ENCODE peak calls at places on chromosomes 11 and 22, in five cellular contexts. U, M, I, O and T are unnamed samples.

GRCh38 chr11:128555606-128556005 is 31.8 kb downstream of the ETS1 start:
- DNase-seq in M (no peak), U (no peak), I (no peak), O (no peak), T (no peak)

GRCh38 chr11:62392944-62393628 is 25.7 kb upstream of the SCGB1A1 start:
- DNase-seq in M (no peak), I (no peak), U (no peak), O (no peak), T (no peak)

GRCh38 chr11:45385844-45386243 is 99.7 kb upstream of the SYT13 start:
- DNase-seq in M (no peak), U (no peak), O (no peak), I (no peak), T (no peak)

GRCh38 chr11:132058211-132058772 is 687.9 kb downstream of the NTM start:
- DNase-seq in O (peak), M (no peak), I (no peak), U (peak), T (no peak)

GRCh38 chr11:42065199-42065598 is 605.7 kb upstream of the LRRC4C start:
- DNase-seq in M (no peak), I (no peak), U (no peak), O (no peak), T (no peak)

GRCh38 chr11:129992161-129992944 is 10.3 kb downstream of the PRDM10 start:
- DNase-seq in I (no peak), U (no peak), M (peak), O (peak), T (no peak)

GRCh38 chr11:59756845-59757244 is 1.7 kb downstream of the STX3 start:
- DNase-seq in M (peak), I (no peak), U (peak), O (peak), T (no peak)

GRCh38 chr11:71381781-71382505 is 66.2 kb downstream of the DHCR7 start:
- DNase-seq in M (no peak), O (no peak), I (no peak), U (no peak), T (no peak)

GRCh38 chr11:9943346-9944110 is 279.7 kb downstream of the SWAP70 start:
- DNase-seq in O (peak), I (no peak), U (peak), M (no peak), T (peak)

GRCh38 chr11:120180571-120181445 is 30.0 kb upstream of the OAF start:
- DNase-seq in U (peak), M (peak), I (no peak), O (peak), T (no peak)

GRCh38 chr11:128467041-128467440 is 120.3 kb downstream of the ETS1 start:
- DNase-seq in I (no peak), O (no peak), M (no peak), U (no peak), T (no peak)

GRCh38 chr11:108069947-108070346 is 51.4 kb upstream of the ACAT1 start:
- DNase-seq in O (peak), M (no peak), I (no peak), U (peak), T (no peak)

GRCh38 chr22:38572065-38572464 is 2.1 kb upstream of the DMC1 start:
- DNase-seq in O (peak), M (peak), I (no peak), U (peak), T (peak)

GRCh38 chr11:46294365-46295309 is 17.2 kb downstream of the CREB3L1 start:
- DNase-seq in U (peak), I (no peak), M (no peak), O (peak), T (peak)

GRCh38 chr11:61922539-61922938 is 5.2 kb upstream of the RAB3IL1 start:
- DNase-seq in O (peak), M (peak), U (peak), I (peak), T (peak)

GRCh38 chr11:80899381-80899780 is 1458.6 kb upstream of the TENM4 start:
- DNase-seq in I (no peak), O (no peak), U (peak), M (no peak), T (no peak)

GRCh38 chr11:84247129-84247528 is 961.0 kb upstream of the CCDC90B start:
- DNase-seq in M (no peak), O (no peak), U (no peak), I (no peak), T (no peak)

GRCh38 chr22:36884314-36885158 is 23.7 kb downstream of the NCF4 start:
- DNase-seq in M (no peak), I (no peak), U (no peak), O (no peak), T (no peak)

GRCh38 chr22:40406063-40406890 is 35.9 kb downstream of the SGSM3 start:
- DNase-seq in M (no peak), I (no peak), U (no peak), O (no peak), T (no peak)

GRCh38 chr22:19800306-19800705 is 39.7 kb downstream of the TBX1 start:
- DNase-seq in M (no peak), I (no peak), O (no peak), U (no peak), T (no peak)

GRCh38 chr11:111423250-111423615 is 44.2 kb upstream of the POU2AF1 start:
- DNase-seq in M (no peak), U (no peak), I (no peak), O (no peak), T (no peak)

GRCh38 chr11:7637447-7638157 is 35.7 kb downstream of the CYB5R2 start:
- DNase-seq in O (peak), U (peak), I (no peak), M (no peak), T (peak)

GRCh38 chr11:2562181-2562581 is 117.4 kb downstream of the KCNQ1 start:
- DNase-seq in U (no peak), M (no peak), O (no peak), I (no peak), T (no peak)

GRCh38 chr11:116535120-116535519 is 237.7 kb downstream of the BUD13 start:
- DNase-seq in M (no peak), O (no peak), U (no peak), I (no peak), T (no peak)

GRCh38 chr11:127919206-127920000 is 668.0 kb downstream of the ETS1 start:
- DNase-seq in M (no peak), U (peak), O (peak), I (no peak), T (peak)

GRCh38 chr11:127564803-127565202 is 564.2 kb upstream of the KIRREL3 start:
- DNase-seq in I (no peak), U (no peak), O (peak), M (no peak), T (no peak)

GRCh38 chr11:134636071-134636470 is 224.0 kb upstream of the B3GAT1 start:
- DNase-seq in O (no peak), M (no peak), I (no peak), U (no peak), T (no peak)

GRCh38 chr22:47231759-47232158 is 469.3 kb downstream of the TBC1D22A start:
- DNase-seq in M (no peak), U (no peak), I (no peak), O (no peak), T (no peak)

GRCh38 chr22:19940536-19941364 is 822 bp upstream of the COMT start:
- DNase-seq in O (no peak), M (no peak), U (no peak), I (no peak), T (no peak)

GRCh38 chr22:36257308-36257707 is 4.4 kb downstream of the APOL1 start:
- DNase-seq in I (no peak), O (no peak), U (no peak), M (no peak), T (no peak)

GRCh38 chr11:124518900-124519541 is 24.4 kb downstream of the OR8B12 start:
- DNase-seq in O (peak), U (peak), I (no peak), M (no peak), T (no peak)

GRCh38 chr11:115466122-115466521 is 38.1 kb downstream of the CADM1 start:
- DNase-seq in O (no peak), I (no peak), U (no peak), M (no peak), T (no peak)

GRCh38 chr11:57425565-57426438 is 1.1 kb downstream of the SLC43A3 start:
- DNase-seq in M (peak), O (peak), I (no peak), U (no peak), T (no peak)

GRCh38 chr22:42078469-42079318 is 806 bp upstream of the SMDT1 start:
- DNase-seq in M (peak), I (no peak), O (no peak), U (no peak), T (no peak)

GRCh38 chr22:20137113-20137512 is 5.5 kb downstream of the ZDHHC8 start:
- DNase-seq in M (no peak), U (no peak), O (no peak), I (no peak), T (no peak)

GRCh38 chr11:76190376-76190775 is 15.9 kb downstream of the WNT11 start:
- DNase-seq in O (peak), U (no peak), I (no peak), M (no peak), T (no peak)

GRCh38 chr22:24096401-24097115 is 84.7 kb upstream of the SUSD2 start:
- DNase-seq in M (no peak), I (no peak), O (no peak), U (no peak), T (no peak)

GRCh38 chr11:102177974-102178631 is 67.9 kb downstream of the YAP1 start:
- DNase-seq in M (no peak), O (peak), U (peak), I (no peak), T (peak)

GRCh38 chr11:18011633-18012313 is 1.1 kb downstream of the SERGEF start:
- DNase-seq in M (peak), O (no peak), U (no peak), I (no peak), T (no peak)
- TF ChIP-seq CTCF in M (no peak), O (no peak), U (no peak), I (no peak), T (no peak)

GRCh38 chr11:43988040-43988793 is 45.8 kb downstream of the C11orf96 start:
- DNase-seq in O (peak), I (no peak), U (peak), M (no peak), T (no peak)
- TF ChIP-seq CTCF in O (peak), I (no peak), U (peak), M (no peak), T (peak)

GRCh38 chr11:133581091-133581490 is 48.8 kb upstream of the OPCML start:
- DNase-seq in I (no peak), U (no peak), O (no peak), M (no peak), T (no peak)

GRCh38 chr11:133570376-133570775 is 38.1 kb upstream of the OPCML start:
- DNase-seq in O (no peak), I (no peak), U (no peak), M (no peak), T (no peak)

GRCh38 chr11:133577403-133577802 is 45.1 kb upstream of the OPCML start:
- DNase-seq in I (no peak), U (no peak), M (no peak), O (no peak), T (no peak)

GRCh38 chr11:133579165-133580031 is 47.1 kb upstream of the OPCML start:
- DNase-seq in U (no peak), O (no peak), M (no peak), I (no peak), T (no peak)

DNA sequence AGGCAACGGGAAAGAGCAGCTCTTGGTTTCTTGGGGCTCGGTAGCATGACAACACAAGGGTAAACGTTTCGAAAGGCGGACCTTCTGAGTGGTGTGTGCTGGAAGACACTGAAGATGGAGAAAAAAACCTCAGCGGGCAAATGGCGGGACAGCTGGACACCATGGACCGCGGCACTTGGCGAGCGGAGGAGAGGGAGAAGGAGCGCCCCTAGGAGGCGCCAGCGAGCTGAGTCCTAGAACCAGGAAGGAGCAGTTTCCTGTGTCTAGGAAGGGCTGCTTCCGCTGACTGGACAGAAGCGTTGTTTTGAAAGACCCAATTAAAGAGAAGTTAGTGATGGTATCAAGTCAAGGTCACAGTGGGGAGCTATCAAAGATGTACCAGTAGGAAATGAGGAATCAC is 44.0 kb upstream of the OPCML start:
- DNase-seq in O (no peak), M (no peak), U (no peak), I (no peak), T (no peak)
- TF ChIP-seq CTCF in O (no peak), M (no peak), U (peak), I (peak), T (no peak)

GRCh38 chr11:65573391-65574146 is 1.2 kb downstream of the FAM89B start:
- DNase-seq in U (no peak), M (peak), I (no peak), O (no peak), T (no peak)

GRCh38 chr11:65571940-65572339 is 398 bp upstream of the FAM89B start:
- DNase-seq in U (no peak), M (no peak), O (peak), I (no peak), T (no peak)

GRCh38 chr11:65571420-65571819 is 918 bp upstream of the FAM89B start:
- DNase-seq in M (no peak), U (no peak), I (no peak), O (no peak), T (no peak)

GRCh38 chr11:65574147-65574962 is 1.5 kb upstream of the EHBP1L1 start:
- DNase-seq in U (peak), I (peak), O (peak), M (peak), T (peak)

GRCh38 chr11:65572356-65573043 is at the start of gene FAM89B:
- DNase-seq in U (peak), M (peak), I (peak), O (peak), T (no peak)
- TF ChIP-seq CTCF in U (no peak), M (no peak), I (no peak), O (no peak), T (no peak)